ENCODE peak calls at places on chromosomes 2 and 18, in nine cellular contexts. J is DMS79 treated with DMSO at 0.1 percent for 48 hours; R is kidney; Z is GM23248; M is EL; G is activated T-cell treated with anti-CD3 and anti-CD28 coated beads, Interleukin-2, amount 50 U/mL, for 1 hour; Y is CD8-positive, alpha-beta memory T cell; T is effector CD8-positive, alpha-beta T cell; S is H4. P is an unnamed sample.

GRCh38 chr2:150480241-150480640 is 7.2 kb downstream of the RND3 start:
- DNase-seq in J (no peak), R (no peak), Z (peak; percentile 85), M (peak; percentile 66), G (no peak), Y (no peak), T (no peak), S (no peak), P (no peak)

GRCh38 chr2:479505-480161 is 191.7 kb upstream of the ALKAL2 start:
- DNase-seq in J (peak; percentile 22), R (no peak), Z (no peak), M (no peak), G (no peak), Y (no peak), T (no peak), S (no peak), P (no peak)

GRCh38 chr18:79245517-79246001 is 150.2 kb upstream of the NFATC1 start:
- DNase-seq in J (no peak), R (no peak), Z (peak; percentile 1), M (no peak), G (peak; percentile 36), Y (peak; percentile 29), T (no peak), S (peak; percentile 87), P (no peak)

GRCh38 chr18:59923539-59924196 is 23.9 kb downstream of the PMAIP1 start:
- DNase-seq in J (no peak), R (no peak), Z (no peak), M (no peak), G (no peak), Y (no peak), T (no peak), S (no peak), P (no peak)

GRCh38 chr2:39068757-39069515 is 51.9 kb downstream of the SOS1 start:
- DNase-seq in J (no peak), R (no peak), Z (peak; percentile 19), M (no peak), G (no peak), Y (no peak), T (no peak), S (peak; percentile 36), P (no peak)

GRCh38 chr2:203432811-203433210 is 102.3 kb downstream of the RAPH1 start:
- DNase-seq in J (no peak), R (no peak), Z (no peak), M (no peak), G (no peak), Y (no peak), T (no peak), S (no peak), P (no peak)

GRCh38 chr2:122100371-122101150 is 345.1 kb downstream of the TSN start:
- DNase-seq in J (no peak), R (no peak), Z (peak; percentile 56), M (peak; percentile 14), G (no peak), Y (no peak), T (no peak), S (no peak), P (no peak)

GRCh38 chr2:178825183-178825582 is 18.0 kb upstream of the TTN start:
- DNase-seq in J (no peak), R (no peak), Z (peak; percentile 78), M (peak; percentile 67), G (no peak), Y (no peak), T (no peak), S (no peak), P (no peak)

GRCh38 chr2:168699834-168700417 is 102.5 kb upstream of the NOSTRIN start:
- DNase-seq in J (peak; percentile 13), R (peak; percentile 97), Z (peak; percentile 23), M (peak; percentile 69), G (no peak), Y (no peak), T (no peak), S (no peak), P (peak; percentile 89)

GRCh38 chr2:125516496-125517109 is 1139.4 kb upstream of the GYPC start:
- DNase-seq in J (no peak), R (no peak), Z (peak; percentile 21), M (no peak), G (no peak), Y (no peak), T (no peak), S (peak; percentile 7), P (no peak)

P was measured in ureter.